ENCODE peak calls at places on chromosome 21, in eight cellular contexts. R, N, D, A, U, B, Y and C are unnamed samples.

GRCh38 chr21:36806103-36806502 is 107.2 kb downstream of the SIM2 start:
- DNase-seq in R (no peak), N (no peak), D (no peak), A (peak; percentile 8), U (no peak), B (no peak), Y (no peak), C (no peak)

GRCh38 chr21:20591294-20591693 is 406.9 kb upstream of the NCAM2 start:
- DNase-seq in R (no peak), N (no peak), D (no peak), A (no peak), U (no peak), B (no peak), Y (no peak), C (no peak)

GRCh38 chr21:31198575-31198974 is 145.5 kb downstream of the TIAM1 start:
- DNase-seq in R (peak; percentile 63), N (peak; percentile 66), D (no peak), A (peak; percentile 78), U (peak; percentile 24), B (no peak), Y (no peak), C (no peak)

GRCh38 chr21:40331804-40332203 is 464.6 kb downstream of the PCP4 start:
- DNase-seq in R (no peak), N (no peak), D (no peak), A (no peak), U (no peak), B (no peak), Y (no peak), C (no peak)

GRCh38 chr21:43341349-43342163 is 85.4 kb downstream of the SIK1 start:
- DNase-seq in R (no peak), N (no peak), D (no peak), A (no peak), U (no peak), B (no peak), Y (peak; percentile 75), C (no peak)

GRCh38 chr21:26366781-26367180 is 196.2 kb upstream of the APP start:
- DNase-seq in R (no peak), N (no peak), D (no peak), A (no peak), U (no peak), B (no peak), Y (no peak), C (no peak)

GRCh38 chr21:22855581-22855980 is 1857.4 kb downstream of the NCAM2 start:
- DNase-seq in R (no peak), N (no peak), D (no peak), A (no peak), U (no peak), B (no peak), Y (no peak), C (no peak)

GRCh38 chr21:17759546-17760178 is 59.5 kb downstream of the C21orf91 start:
- DNase-seq in R (no peak), N (no peak), D (no peak), A (no peak), U (no peak), B (no peak), Y (no peak), C (no peak)

GRCh38 chr21:40433575-40433974 is 413.4 kb downstream of the DSCAM start:
- DNase-seq in R (no peak), N (no peak), D (no peak), A (no peak), U (no peak), B (no peak), Y (no peak), C (no peak)

GRCh38 chr21:16460936-16461335 is 731.2 kb downstream of the USP25 start:
- DNase-seq in R (no peak), N (no peak), D (no peak), A (no peak), U (no peak), B (no peak), Y (no peak), C (no peak)

GRCh38 chr21:17003763-17004373 is 509.0 kb upstream of the CXADR start:
- DNase-seq in R (no peak), N (no peak), D (no peak), A (peak; percentile 3), U (no peak), B (no peak), Y (no peak), C (no peak)

GRCh38 chr21:18951291-18952038 is 547.9 kb upstream of the TMPRSS15 start:
- DNase-seq in R (peak; percentile 60), N (peak; percentile 82), D (peak; percentile 44), A (peak; percentile 0), U (no peak), B (no peak), Y (no peak), C (no peak)

GRCh38 chr21:28207776-28208175 is 784.9 kb downstream of the LTN1 start:
- DNase-seq in R (no peak), N (no peak), D (no peak), A (peak; percentile 45), U (peak; percentile 45), B (no peak), Y (no peak), C (no peak)

GRCh38 chr21:38567577-38568360 is 69.5 kb upstream of the ERG start:
- DNase-seq in R (peak; percentile 47), N (no peak), D (no peak), A (peak; percentile 18), U (peak; percentile 4), B (peak; percentile 20), Y (no peak), C (no peak)
- TF ChIP-seq CTCF in R (no peak), N (no peak), D (no peak), A (no peak), U (no peak), B (no peak), Y (no peak), C (no peak)

DNA sequence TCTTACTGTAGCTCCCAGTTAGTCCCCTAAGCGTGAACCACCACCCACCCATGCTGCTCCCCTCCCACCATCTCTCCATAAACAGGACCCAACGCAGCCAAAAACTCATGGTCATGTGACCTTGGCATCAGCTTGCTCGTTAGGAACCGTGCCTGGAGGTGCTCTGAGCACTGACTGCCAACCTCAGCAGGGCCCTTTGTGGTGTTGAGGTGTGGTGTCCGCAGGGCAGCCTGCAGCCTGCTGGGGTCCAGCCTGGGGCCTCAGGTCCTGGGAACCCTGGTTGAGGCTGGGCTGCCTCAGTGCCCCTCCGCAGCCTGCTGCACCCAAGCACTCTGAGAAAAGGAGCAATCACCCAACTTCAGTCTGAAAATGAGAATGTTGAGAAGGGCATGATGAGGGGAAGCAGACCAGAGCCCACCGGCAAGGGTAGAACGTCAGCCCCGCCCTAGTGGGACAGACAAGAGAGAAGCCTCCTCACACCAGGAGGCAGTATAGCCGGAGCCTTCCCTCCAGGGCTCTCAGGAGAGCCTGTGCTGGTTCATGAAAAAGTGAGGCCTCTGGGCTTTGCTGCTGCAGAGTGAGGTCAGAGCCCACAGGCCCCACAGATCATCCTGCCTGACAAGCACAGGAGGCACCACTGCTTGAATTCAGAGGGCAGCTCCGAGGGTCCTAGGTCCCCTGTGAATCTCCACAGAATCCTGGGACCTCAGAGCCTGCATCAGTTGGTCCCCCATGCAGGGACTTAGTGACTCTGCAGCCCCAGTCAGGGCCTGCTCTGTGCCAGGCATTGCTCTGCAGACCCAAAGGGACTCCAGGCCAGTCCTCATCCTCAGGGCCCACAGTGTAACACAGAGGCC is 4.9 kb upstream of the COL6A2 start:
- DNase-seq in R (peak; percentile 12), N (no peak), D (no peak), A (no peak), U (no peak), B (no peak), Y (no peak), C (peak; percentile 15)
- TF ChIP-seq CTCF in R (no peak), N (no peak), D (no peak), A (no peak), U (peak; percentile 34), B (no peak), Y (no peak), C (no peak)

GRCh38 chr21:42010507-42011493 is 640 bp upstream of the ZBTB21 start:
- DNase-seq in R (peak; percentile 58), N (peak; percentile 63), D (peak; percentile 54), A (no peak), U (no peak), B (peak; percentile 42), Y (peak; percentile 86), C (peak; percentile 17)
- TF ChIP-seq CTCF in R (peak; percentile 14), N (no peak), D (peak; percentile 17), A (no peak), U (no peak), B (no peak), Y (no peak), C (no peak)

DNA sequence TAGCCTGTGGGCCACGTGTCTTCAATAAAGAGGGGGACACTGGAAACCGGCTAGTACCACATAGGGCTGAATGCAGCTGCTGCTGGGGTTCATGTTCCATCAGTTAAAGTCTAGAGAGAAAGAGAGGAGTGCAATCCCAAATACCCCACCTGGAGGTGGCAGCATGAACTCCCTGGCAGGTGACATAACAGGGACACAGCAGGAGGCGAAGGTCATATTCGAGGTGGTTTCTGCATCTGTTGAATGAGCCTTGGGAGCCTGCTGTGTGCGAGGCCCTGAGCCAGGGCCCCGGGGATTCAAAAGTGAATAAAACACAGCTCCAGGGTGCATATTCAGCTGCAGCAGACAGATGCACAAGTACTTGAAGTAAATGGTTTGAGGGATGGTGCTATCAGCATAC is 456.9 kb downstream of the SETD4 start:
- DNase-seq in R (no peak), N (no peak), D (no peak), A (no peak), U (no peak), B (no peak), Y (no peak), C (no peak)
- TF ChIP-seq CTCF in R (no peak), N (no peak), D (no peak), A (peak; percentile 2), U (peak; percentile 10), B (no peak), Y (no peak), C (no peak)

GRCh38 chr21:33386222-33386784 is 16.9 kb upstream of the IFNGR2 start:
- DNase-seq in R (no peak), N (peak; percentile 24), D (no peak), A (peak; percentile 15), U (no peak), B (no peak), Y (no peak), C (no peak)
- TF ChIP-seq CTCF in R (peak; percentile 4), N (peak; percentile 38), D (no peak), A (peak; percentile 26), U (peak; percentile 31), B (no peak), Y (no peak), C (no peak)

GRCh38 chr21:44487831-44488230 is 32.5 kb downstream of the LRRC3 start:
- DNase-seq in R (peak; percentile 42), N (no peak), D (no peak), A (peak; percentile 46), U (no peak), B (no peak), Y (no peak), C (no peak)
- TF ChIP-seq CTCF in R (peak; percentile 46), N (peak; percentile 50), D (no peak), A (peak; percentile 62), U (peak; percentile 55), B (no peak), Y (no peak), C (no peak)